ENCODE peak calls at places on chromosome 10, in six cellular contexts. One of them, this sample, is unnamed.

GRCh38 chr10:75400163-75400768 is 1.3 kb downstream of the ZNF503 start:
- DNase-seq in NT2/D1: no peak
- DNase-seq in stomach: no peak
- DNase-seq in fibroblast of pulmonary artery: no peak
- DNase-seq in heart left ventricle: no peak
- DNase-seq in BJ: no peak
- DNase-seq in this sample: peak

GRCh38 chr10:42637648-42638052 is 720 bp downstream of the ZNF33B start:
- DNase-seq in NT2/D1: no peak
- DNase-seq in stomach: no peak
- DNase-seq in fibroblast of pulmonary artery: no peak
- DNase-seq in heart left ventricle: no peak
- DNase-seq in BJ: no peak
- DNase-seq in this sample: no peak

GRCh38 chr10:11579885-11580284 is 31.6 kb downstream of the USP6NL start:
- DNase-seq in NT2/D1: no peak
- DNase-seq in stomach: no peak
- DNase-seq in fibroblast of pulmonary artery: no peak
- DNase-seq in heart left ventricle: no peak
- DNase-seq in BJ: no peak
- DNase-seq in this sample: no peak

GRCh38 chr10:109866995-109867635 is 56.2 kb downstream of the XPNPEP1 start:
- DNase-seq in NT2/D1: no peak
- DNase-seq in stomach: no peak
- DNase-seq in fibroblast of pulmonary artery: peak
- DNase-seq in heart left ventricle: no peak
- DNase-seq in BJ: no peak
- DNase-seq in this sample: no peak

GRCh38 chr10:45179716-45180115 is 135.7 kb downstream of the OR13A1 start:
- DNase-seq in NT2/D1: no peak
- DNase-seq in stomach: no peak
- DNase-seq in fibroblast of pulmonary artery: peak
- DNase-seq in heart left ventricle: peak
- DNase-seq in BJ: no peak
- DNase-seq in this sample: peak

GRCh38 chr10:88792656-88793055 is 9.9 kb upstream of the LIPM start:
- DNase-seq in NT2/D1: no peak
- DNase-seq in stomach: no peak
- DNase-seq in fibroblast of pulmonary artery: peak
- DNase-seq in heart left ventricle: peak
- DNase-seq in BJ: no peak
- DNase-seq in this sample: peak

GRCh38 chr10:2619927-2620326 is 447.4 kb upstream of the PFKP start:
- DNase-seq in NT2/D1: no peak
- DNase-seq in stomach: no peak
- DNase-seq in fibroblast of pulmonary artery: no peak
- DNase-seq in heart left ventricle: no peak
- DNase-seq in BJ: no peak
- DNase-seq in this sample: no peak

GRCh38 chr10:52368725-52369124 is 54.6 kb downstream of the DKK1 start:
- DNase-seq in NT2/D1: no peak
- DNase-seq in stomach: no peak
- DNase-seq in fibroblast of pulmonary artery: no peak
- DNase-seq in heart left ventricle: no peak
- DNase-seq in BJ: no peak
- DNase-seq in this sample: no peak

GRCh38 chr10:105727131-105727530 is 1086.0 kb downstream of the SORCS3 start:
- DNase-seq in NT2/D1: no peak
- DNase-seq in stomach: no peak
- DNase-seq in fibroblast of pulmonary artery: no peak
- DNase-seq in heart left ventricle: no peak
- DNase-seq in BJ: no peak
- DNase-seq in this sample: no peak

GRCh38 chr10:73590881-73591577 is at the start of gene USP54:
- DNase-seq in NT2/D1: peak
- DNase-seq in stomach: no peak
- DNase-seq in fibroblast of pulmonary artery: peak
- DNase-seq in heart left ventricle: peak
- DNase-seq in BJ: peak
- DNase-seq in this sample: peak

GRCh38 chr10:22931948-22932347 is 4.1 kb downstream of the ARMC3 start:
- DNase-seq in NT2/D1: no peak
- DNase-seq in stomach: peak
- DNase-seq in fibroblast of pulmonary artery: peak
- DNase-seq in heart left ventricle: no peak
- DNase-seq in BJ: no peak
- DNase-seq in this sample: no peak

GRCh38 chr10:80686734-80687561 is 149.2 kb downstream of the SH2D4B start:
- DNase-seq in NT2/D1: no peak
- DNase-seq in stomach: no peak
- DNase-seq in fibroblast of pulmonary artery: no peak
- DNase-seq in heart left ventricle: no peak
- DNase-seq in BJ: no peak
- DNase-seq in this sample: no peak

GRCh38 chr10:7474388-7474787 is 63.6 kb upstream of the SFMBT2 start:
- DNase-seq in NT2/D1: no peak
- DNase-seq in stomach: no peak
- DNase-seq in fibroblast of pulmonary artery: no peak
- DNase-seq in heart left ventricle: no peak
- DNase-seq in BJ: no peak
- DNase-seq in this sample: no peak

GRCh38 chr10:7471720-7472367 is 61.0 kb upstream of the SFMBT2 start:
- DNase-seq in NT2/D1: no peak
- DNase-seq in stomach: no peak
- DNase-seq in fibroblast of pulmonary artery: no peak
- DNase-seq in heart left ventricle: no peak
- DNase-seq in BJ: no peak
- DNase-seq in this sample: no peak

GRCh38 chr10:7473474-7473873 is 62.6 kb upstream of the SFMBT2 start:
- DNase-seq in NT2/D1: no peak
- DNase-seq in stomach: no peak
- DNase-seq in fibroblast of pulmonary artery: no peak
- DNase-seq in heart left ventricle: no peak
- DNase-seq in BJ: no peak
- DNase-seq in this sample: no peak

GRCh38 chr10:7467031-7467667 is 56.3 kb upstream of the SFMBT2 start:
- DNase-seq in NT2/D1: no peak
- DNase-seq in stomach: no peak
- DNase-seq in fibroblast of pulmonary artery: no peak
- DNase-seq in heart left ventricle: no peak
- DNase-seq in BJ: no peak
- DNase-seq in this sample: no peak

DNA sequence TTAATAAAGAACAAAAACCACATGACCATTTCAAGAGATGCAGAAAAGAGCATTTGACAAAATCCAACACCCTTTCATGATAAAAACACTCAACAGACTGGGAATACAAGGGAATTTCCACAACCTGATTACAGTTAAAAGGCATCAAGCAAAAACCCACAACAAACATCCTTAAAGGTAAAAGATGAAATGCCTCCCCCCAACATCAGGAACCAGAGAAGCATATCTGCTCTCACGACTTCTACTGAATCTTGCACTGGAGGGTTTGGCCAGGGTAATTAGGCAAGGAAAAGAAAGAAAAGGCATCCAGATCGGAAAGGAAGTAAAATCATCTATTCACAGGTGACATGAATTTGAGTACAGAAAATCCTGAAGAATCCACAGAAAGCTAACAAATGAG is 59.5 kb upstream of the SFMBT2 start:
- DNase-seq in NT2/D1: no peak
- DNase-seq in stomach: no peak
- DNase-seq in fibroblast of pulmonary artery: no peak
- DNase-seq in heart left ventricle: no peak
- DNase-seq in BJ: no peak
- DNase-seq in this sample: no peak
- H3K4me3 ChIP-seq in NT2/D1: no peak
- H3K4me3 ChIP-seq in stomach: no peak
- H3K4me3 ChIP-seq in fibroblast of pulmonary artery: no peak
- H3K4me3 ChIP-seq in heart left ventricle: no peak
- H3K4me3 ChIP-seq in BJ: no peak
- H3K4me3 ChIP-seq in this sample: no peak

DNA sequence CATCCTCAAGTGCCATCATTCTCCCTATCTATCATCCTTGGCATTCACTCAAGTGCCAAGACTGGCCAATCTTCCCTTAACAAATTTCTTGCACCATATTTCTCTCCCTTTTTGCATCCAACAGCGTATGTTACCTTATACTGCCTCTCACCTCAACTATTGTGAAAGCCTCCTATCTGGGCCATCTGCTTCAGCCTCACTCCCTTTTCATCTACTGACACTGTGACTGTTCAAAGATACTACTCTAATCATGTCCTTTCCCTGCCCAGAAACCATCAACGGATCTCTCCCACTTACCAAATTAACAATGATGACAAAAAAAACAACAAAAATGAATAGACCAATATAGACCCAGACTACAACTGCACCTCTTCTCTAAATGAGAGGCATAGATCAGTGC is 90.6 kb upstream of the NMT2 start:
- DNase-seq in NT2/D1: no peak
- DNase-seq in stomach: no peak
- DNase-seq in fibroblast of pulmonary artery: no peak
- DNase-seq in heart left ventricle: no peak
- DNase-seq in BJ: no peak
- DNase-seq in this sample: no peak
- H3K4me3 ChIP-seq in NT2/D1: no peak
- H3K4me3 ChIP-seq in stomach: no peak
- H3K4me3 ChIP-seq in fibroblast of pulmonary artery: no peak
- H3K4me3 ChIP-seq in heart left ventricle: no peak
- H3K4me3 ChIP-seq in BJ: no peak
- H3K4me3 ChIP-seq in this sample: no peak

GRCh38 chr10:119217401-119217800 is 10.0 kb downstream of the GRK5 start:
- DNase-seq in NT2/D1: no peak
- DNase-seq in stomach: no peak
- DNase-seq in fibroblast of pulmonary artery: no peak
- DNase-seq in heart left ventricle: no peak
- DNase-seq in BJ: no peak
- DNase-seq in this sample: no peak

GRCh38 chr10:119215371-119215770 is 8.0 kb downstream of the GRK5 start:
- DNase-seq in NT2/D1: no peak
- DNase-seq in stomach: no peak
- DNase-seq in fibroblast of pulmonary artery: no peak
- DNase-seq in heart left ventricle: no peak
- DNase-seq in BJ: no peak
- DNase-seq in this sample: no peak

GRCh38 chr10:119219747-119220320 is 12.5 kb downstream of the GRK5 start:
- DNase-seq in NT2/D1: no peak
- DNase-seq in stomach: no peak
- DNase-seq in fibroblast of pulmonary artery: no peak
- DNase-seq in heart left ventricle: no peak
- DNase-seq in BJ: no peak
- DNase-seq in this sample: peak

GRCh38 chr10:119216137-119216536 is 8.8 kb downstream of the GRK5 start:
- DNase-seq in NT2/D1: no peak
- DNase-seq in stomach: no peak
- DNase-seq in fibroblast of pulmonary artery: no peak
- DNase-seq in heart left ventricle: no peak
- DNase-seq in BJ: no peak
- DNase-seq in this sample: no peak

DNA sequence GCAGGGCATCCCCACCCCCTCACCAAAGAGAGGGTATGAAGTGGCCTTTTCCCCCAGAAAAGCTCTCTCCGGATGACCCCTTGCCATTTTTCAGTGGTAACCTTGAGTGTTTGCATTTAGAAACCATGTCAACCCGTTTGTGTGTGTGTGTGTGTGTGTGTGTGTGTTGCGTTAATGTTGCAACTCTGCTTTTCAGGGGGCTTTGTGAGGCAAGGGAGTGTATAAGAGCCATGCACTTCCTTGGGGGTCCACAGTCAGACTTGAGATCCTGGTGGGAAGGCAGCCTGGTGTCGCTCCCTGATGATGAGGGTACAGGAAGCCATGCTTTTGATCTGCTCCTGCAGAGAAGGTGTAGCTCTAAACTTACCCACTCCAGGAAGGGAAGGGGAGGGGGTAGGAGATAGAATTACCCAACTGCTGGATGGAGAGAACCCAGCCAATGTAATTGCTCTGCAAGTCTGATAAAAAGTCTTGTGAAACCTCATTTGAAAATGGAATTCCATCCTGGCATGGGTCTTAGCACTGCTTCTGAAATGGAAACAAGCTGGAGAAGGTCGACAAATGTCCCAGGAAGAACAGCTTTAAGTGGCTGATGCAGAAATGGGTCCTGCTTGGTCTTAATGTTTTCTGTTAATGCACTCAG is 10.7 kb downstream of the GRK5 start:
- DNase-seq in NT2/D1: no peak
- DNase-seq in stomach: no peak
- DNase-seq in fibroblast of pulmonary artery: peak
- DNase-seq in heart left ventricle: no peak
- DNase-seq in BJ: no peak
- DNase-seq in this sample: peak
- H3K4me3 ChIP-seq in NT2/D1: no peak
- H3K4me3 ChIP-seq in stomach: no peak
- H3K4me3 ChIP-seq in fibroblast of pulmonary artery: no peak
- H3K4me3 ChIP-seq in heart left ventricle: no peak
- H3K4me3 ChIP-seq in BJ: no peak
- H3K4me3 ChIP-seq in this sample: no peak

GRCh38 chr10:131312261-131312801 is 810 bp upstream of the TCERG1L start:
- DNase-seq in NT2/D1: peak
- DNase-seq in stomach: no peak
- DNase-seq in fibroblast of pulmonary artery: no peak
- DNase-seq in heart left ventricle: no peak
- DNase-seq in BJ: no peak
- DNase-seq in this sample: no peak

GRCh38 chr10:131313377-131313776 is 1.9 kb upstream of the TCERG1L start:
- DNase-seq in NT2/D1: no peak
- DNase-seq in stomach: no peak
- DNase-seq in fibroblast of pulmonary artery: no peak
- DNase-seq in heart left ventricle: no peak
- DNase-seq in BJ: no peak
- DNase-seq in this sample: no peak

GRCh38 chr10:131311661-131312260 is at the start of gene TCERG1L:
- DNase-seq in NT2/D1: no peak
- DNase-seq in stomach: no peak
- DNase-seq in fibroblast of pulmonary artery: no peak
- DNase-seq in heart left ventricle: no peak
- DNase-seq in BJ: no peak
- DNase-seq in this sample: no peak

GRCh38 chr10:131310054-131310903 is 1.2 kb downstream of the TCERG1L start:
- DNase-seq in NT2/D1: no peak
- DNase-seq in stomach: no peak
- DNase-seq in fibroblast of pulmonary artery: no peak
- DNase-seq in heart left ventricle: no peak
- DNase-seq in BJ: no peak
- DNase-seq in this sample: no peak

GRCh38 chr10:131310904-131311660 is 439 bp downstream of the TCERG1L start:
- DNase-seq in NT2/D1: no peak
- DNase-seq in stomach: no peak
- DNase-seq in fibroblast of pulmonary artery: no peak
- DNase-seq in heart left ventricle: no peak
- DNase-seq in BJ: no peak
- DNase-seq in this sample: no peak
- H3K4me3 ChIP-seq in NT2/D1: peak
- H3K4me3 ChIP-seq in stomach: peak
- H3K4me3 ChIP-seq in fibroblast of pulmonary artery: no peak
- H3K4me3 ChIP-seq in heart left ventricle: no peak
- H3K4me3 ChIP-seq in BJ: no peak
- H3K4me3 ChIP-seq in this sample: no peak